ENCODE peak calls at places on chromosomes 16 and 17, in seven cellular contexts. G is astrocyte, Y is mesendoderm, F is OCI-LY7, D is SK-N-SH, Q is PC-3, K is Karpas-422. E is an unnamed sample.

GRCh38 chr17:59451706-59452105 is 113.7 kb upstream of the DHX40 start:
- DNase-seq in G (peak; percentile 57), Y (peak; percentile 62), F (no peak), D (no peak), Q (peak; percentile 68), K (no peak), E (peak; percentile 89)

GRCh38 chr17:63189930-63190329 is 223.9 kb downstream of the TANC2 start:
- DNase-seq in G (no peak), Y (no peak), F (no peak), D (no peak), Q (no peak), K (no peak), E (peak; percentile 4)

GRCh38 chr16:82641336-82641984 is 14.7 kb downstream of the CDH13 start:
- DNase-seq in G (peak; percentile 25), Y (no peak), F (peak; percentile 12), D (no peak), Q (peak; percentile 47), K (peak; percentile 72), E (peak; percentile 26)

GRCh38 chr17:27630607-27631408 is at the start of gene LGALS9:
- DNase-seq in G (peak; percentile 43), Y (no peak), F (peak; percentile 8), D (no peak), Q (peak; percentile 19), K (no peak), E (peak; percentile 29)

GRCh38 chr16:12626411-12626810 is 177.3 kb downstream of the CPPED1 start:
- DNase-seq in G (no peak), Y (no peak), F (no peak), D (no peak), Q (no peak), K (no peak), E (no peak)

GRCh38 chr17:385195-385835 is 32.7 kb upstream of the RPH3AL start:
- DNase-seq in G (no peak), Y (peak; percentile 54), F (peak; percentile 20), D (peak; percentile 74), Q (peak; percentile 13), K (no peak), E (peak; percentile 14)

GRCh38 chr17:47987240-47987835 is 16.4 kb downstream of the CDK5RAP3 start:
- DNase-seq in G (peak; percentile 44), Y (peak; percentile 38), F (no peak), D (peak; percentile 87), Q (no peak), K (no peak), E (no peak)

GRCh38 chr17:13601317-13601775 is 383 bp downstream of the HS3ST3A1 start:
- DNase-seq in G (no peak), Y (no peak), F (no peak), D (peak; percentile 52), Q (no peak), K (no peak), E (no peak)

GRCh38 chr16:92431-93339 is 14.7 kb downstream of the MPG start:
- DNase-seq in G (no peak), Y (no peak), F (no peak), D (no peak), Q (no peak), K (no peak), E (no peak)

GRCh38 chr17:46046957-46047356 is 47.9 kb downstream of the STH start:
- DNase-seq in G (peak; percentile 33), Y (no peak), F (no peak), D (no peak), Q (no peak), K (no peak), E (no peak)

GRCh38 chr16:69243479-69243878 is 56.5 kb downstream of the SNTB2 start:
- DNase-seq in G (peak; percentile 82), Y (no peak), F (no peak), D (no peak), Q (no peak), K (no peak), E (no peak)

GRCh38 chr16:5319799-5320198 is 222.2 kb upstream of the EEF2KMT start:
- DNase-seq in G (no peak), Y (no peak), F (no peak), D (no peak), Q (no peak), K (no peak), E (no peak)

GRCh38 chr17:31318298-31319190 is 2.9 kb downstream of the EVI2A start:
- DNase-seq in G (peak; percentile 91), Y (peak; percentile 18), F (peak; percentile 87), D (no peak), Q (no peak), K (peak; percentile 69), E (peak; percentile 86)
- H3K4me3 ChIP-seq in G (peak overlapping the region; percentile 41), Y (no peak overlapping the region), F (peak overlapping the region; percentile 77), D (no peak overlapping the region), Q (no peak overlapping the region), K (peak overlapping the region; percentile 42), E (peak overlapping the region; percentile 46)

DNA sequence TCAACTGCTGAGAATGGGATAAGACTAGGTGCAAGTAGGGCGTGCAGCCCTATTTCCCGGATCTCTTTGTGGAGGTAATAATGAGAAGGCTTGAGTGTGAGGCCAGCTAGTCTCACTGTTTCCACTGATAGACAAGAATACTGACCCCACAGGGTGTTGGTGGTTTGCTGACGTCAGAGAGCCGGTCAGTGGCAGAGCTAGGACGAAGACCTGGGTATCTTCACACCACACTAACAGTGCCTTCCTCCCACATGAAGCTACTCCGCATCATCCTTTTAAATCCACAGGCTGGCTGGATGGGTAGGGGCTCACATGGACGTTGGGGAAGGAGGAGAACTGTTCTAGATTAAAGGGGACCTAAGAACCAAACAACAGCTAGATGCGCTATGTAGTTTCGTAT is 68.0 kb downstream of the ZFHX3 start:
- DNase-seq in G (no peak), Y (no peak), F (no peak), D (no peak), Q (no peak), K (no peak), E (no peak)
- H3K79me2 ChIP-seq in G (peaks cover 91% of the 10 kb centered on the region), Y (no peaks in the 10 kb centered on the region), F (no peaks in the 10 kb centered on the region), D (peaks cover 95% of the 10 kb centered on the region), Q (peaks cover 77% of the 10 kb centered on the region), K (no peaks in the 10 kb centered on the region), E (peaks cover 60% of the 10 kb centered on the region)

DNA sequence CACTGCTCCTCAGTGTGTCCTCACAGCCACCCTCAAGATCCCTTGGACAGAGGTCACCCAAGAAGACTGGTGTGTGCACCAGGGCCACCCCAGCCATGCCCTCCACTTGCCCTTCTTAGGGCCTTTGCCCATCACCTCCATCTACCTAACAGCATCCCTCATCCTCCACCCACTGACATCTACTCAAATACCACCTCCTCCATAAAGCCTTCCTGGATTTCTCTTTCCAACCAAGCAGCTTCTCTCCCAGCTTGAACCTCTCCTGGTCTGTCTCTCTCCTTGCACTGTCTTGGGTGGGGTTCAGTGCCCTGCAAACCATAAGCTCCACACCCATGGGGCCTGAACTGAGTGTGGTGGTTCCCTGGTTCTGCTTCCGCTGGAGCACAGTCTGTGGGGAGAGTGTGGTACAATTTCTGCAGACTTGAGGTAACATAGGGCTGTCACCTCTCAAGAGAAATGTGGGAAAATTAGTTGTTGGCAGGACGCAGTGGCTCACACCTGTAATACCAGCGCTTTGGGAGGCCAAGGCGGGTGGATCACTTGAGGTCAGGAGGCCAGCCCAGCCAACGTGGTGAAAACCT is 14.4 kb downstream of the KATNB1 start:
- DNase-seq in G (no peak), Y (no peak), F (no peak), D (no peak), Q (no peak), K (no peak), E (no peak)
- H3K4me3 ChIP-seq in G (no peak overlapping the region), Y (no peak overlapping the region), F (no peak overlapping the region), D (no peak overlapping the region), Q (no peak overlapping the region), K (no peak overlapping the region), E (no peak overlapping the region)

DNA sequence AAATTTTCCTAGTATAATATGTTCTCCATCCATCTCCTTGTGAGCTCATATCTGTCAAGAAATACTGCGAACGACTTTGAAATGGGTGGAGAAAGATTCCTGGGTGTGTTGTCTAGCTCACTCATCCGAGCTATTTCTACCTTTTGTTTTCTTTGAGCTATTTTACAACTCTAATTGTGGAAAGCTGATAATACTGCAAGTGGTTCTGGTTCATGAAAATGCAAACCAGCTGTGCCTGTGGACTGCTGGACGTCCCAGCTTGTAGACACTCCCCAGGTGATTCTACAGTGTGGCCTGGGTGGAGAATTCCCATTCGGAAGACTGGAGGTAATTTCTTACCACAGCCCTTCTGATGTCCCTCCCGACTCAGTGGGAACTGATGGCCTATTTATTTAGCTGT is 40.6 kb downstream of the CMIP start:
- DNase-seq in G (no peak), Y (no peak), F (no peak), D (peak; percentile 68), Q (no peak), K (no peak), E (no peak)
- H3K79me2 ChIP-seq in G (peaks cover 86% of the 10 kb centered on the region), Y (peaks cover 68% of the 10 kb centered on the region), F (peaks cover 40% of the 10 kb centered on the region), D (peaks cover 24% of the 10 kb centered on the region), Q (peaks cover 100% of the 10 kb centered on the region), K (no peaks in the 10 kb centered on the region), E (peaks cover 100% of the 10 kb centered on the region)

E was measured in mammary epithelial cell.